ENCODE peak calls at places on chromosomes 6 and 20, in four cellular contexts. Z is HepG2, V is K562, B is A549. M is an unnamed sample.
A peak's percentile ranks its signal among the peaks of the same experiment; 100 is the strongest.

GRCh38 chr6:116866281-116866871 is 10.7 kb upstream of the RFX6 start:
- DNase-seq in Z (no peak), V (no peak), B (no peak), M (no peak)

GRCh38 chr20:61565791-61566190 is 313.7 kb downstream of the CDH4 start:
- DNase-seq in Z (no peak), V (no peak), B (no peak), M (no peak)

GRCh38 chr20:57693002-57693582 is 16.7 kb downstream of the PMEPA1 start:
- DNase-seq in Z (no peak), V (no peak), B (no peak), M (no peak)

GRCh38 chr6:168778201-168778600 is 337.2 kb downstream of the SMOC2 start:
- DNase-seq in Z (no peak), V (no peak), B (no peak), M (no peak)

GRCh38 chr20:41574802-41575389 is 43.3 kb downstream of the CHD6 start:
- DNase-seq in Z (peak; percentile 39), V (no peak), B (no peak), M (peak; percentile 29)

GRCh38 chr6:106609699-106610098 is 19.6 kb downstream of the RTN4IP1 start:
- DNase-seq in Z (peak; percentile 52), V (no peak), B (no peak), M (no peak)

GRCh38 chr6:35935469-35935868 is 14.6 kb upstream of the SRPK1 start:
- DNase-seq in Z (no peak), V (no peak), B (no peak), M (no peak)

GRCh38 chr6:107716688-107717089 is 107.4 kb downstream of the SCML4 start:
- DNase-seq in Z (no peak), V (peak; percentile 53), B (no peak), M (no peak)

GRCh38 chr20:6265204-6265904 is 142.5 kb upstream of the FERMT1 start:
- DNase-seq in Z (peak; percentile 55), V (no peak), B (peak; percentile 8), M (no peak)

GRCh38 chr6:106162926-106163325 is 76.8 kb downstream of the PRDM1 start:
- DNase-seq in Z (no peak), V (no peak), B (no peak), M (no peak)

GRCh38 chr6:71887006-71887743 is 825 bp downstream of the RIMS1 start:
- DNase-seq in Z (no peak), V (no peak), B (no peak), M (peak; percentile 66)

GRCh38 chr20:33606114-33606771 is 55.9 kb upstream of the C20orf144 start:
- DNase-seq in Z (no peak), V (no peak), B (no peak), M (no peak)

GRCh38 chr6:150549577-150550184 is 50.0 kb upstream of the PLEKHG1 start:
- DNase-seq in Z (no peak), V (no peak), B (no peak), M (no peak)

GRCh38 chr20:64065973-64066341 is 3.0 kb downstream of the TCEA2 start:
- DNase-seq in Z (no peak), V (peak; percentile 74), B (no peak), M (no peak)

GRCh38 chr6:140174509-140174908 is 800.1 kb upstream of the CITED2 start:
- DNase-seq in Z (no peak), V (no peak), B (peak; percentile 10), M (no peak)

GRCh38 chr6:158942349-158942748 is 57.7 kb downstream of the RSPH3 start:
- DNase-seq in Z (no peak), V (no peak), B (no peak), M (no peak)

GRCh38 chr6:126723541-126724170 is 383.7 kb downstream of the CENPW start:
- DNase-seq in Z (no peak), V (no peak), B (no peak), M (no peak)

GRCh38 chr6:72272958-72273357 is 348.9 kb upstream of the KCNQ5 start:
- DNase-seq in Z (no peak), V (no peak), B (no peak), M (no peak)

GRCh38 chr6:167742719-167743303 is 83.9 kb upstream of the AFDN start:
- DNase-seq in Z (peak; percentile 97), V (no peak), B (no peak), M (no peak)

GRCh38 chr6:2434116-2434515 is 188.7 kb upstream of the GMDS start:
- DNase-seq in Z (no peak), V (no peak), B (no peak), M (no peak)

GRCh38 chr20:50111120-50111828 is 1.7 kb downstream of the UBE2V1 start:
- DNase-seq in Z (no peak), V (peak; percentile 51), B (no peak), M (no peak)

GRCh38 chr20:2350606-2351005 is 30.1 kb upstream of the TGM6 start:
- DNase-seq in Z (no peak), V (no peak), B (no peak), M (no peak)

GRCh38 chr20:19212524-19213502 is at the start of gene SLC24A3:
- DNase-seq in Z (peak; percentile 23), V (no peak), B (peak; percentile 33), M (no peak)

GRCh38 chr20:9978395-9979004 is 56.3 kb upstream of the ANKEF1 start:
- DNase-seq in Z (peak; percentile 82), V (peak; percentile 18), B (peak; percentile 63), M (no peak)

GRCh38 chr6:20907486-20908071 is 373.3 kb downstream of the CDKAL1 start:
- DNase-seq in Z (no peak), V (peak; percentile 15), B (no peak), M (no peak)

GRCh38 chr6:144064402-144064830 is 31.0 kb downstream of the SF3B5 start:
- DNase-seq in Z (no peak), V (peak; percentile 52), B (no peak), M (peak; percentile 70)

GRCh38 chr20:2338702-2339101 is 42.0 kb upstream of the TGM6 start:
- DNase-seq in Z (no peak), V (no peak), B (no peak), M (no peak)

GRCh38 chr6:11416936-11417576 is 120.5 kb upstream of the TMEM170B start:
- DNase-seq in Z (no peak), V (no peak), B (no peak), M (no peak)

DNA sequence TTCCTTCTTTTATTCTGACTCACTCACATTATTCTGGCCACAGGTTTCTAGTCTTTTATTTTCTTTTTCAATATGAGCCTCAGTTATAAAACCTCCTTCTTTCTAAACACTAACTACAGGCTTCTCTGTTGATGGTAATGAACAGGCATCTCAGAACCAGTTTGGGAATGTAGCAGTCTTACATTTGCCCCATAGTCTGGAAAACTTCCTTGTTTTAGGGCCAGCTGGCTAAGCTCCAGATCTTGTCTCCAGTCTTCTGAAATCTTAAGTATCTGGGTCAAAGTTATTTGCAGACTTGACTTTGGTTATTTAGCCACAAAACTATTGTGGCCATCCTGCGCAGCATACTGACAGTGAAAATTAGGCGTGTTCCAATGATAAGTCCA is 97.1 kb upstream of the MAN1A1 start:
- DNase-seq in Z (no peak), V (no peak), B (no peak), M (no peak)
- TF ChIP-seq PHF8 in Z (no peak), V (no peak), B (no peak), M (no peak)

GRCh38 chr20:48350291-48350988 is 477.4 kb downstream of the PREX1 start:
- DNase-seq in Z (peak; percentile 59), V (peak; percentile 51), B (no peak), M (peak; percentile 71)
- TF ChIP-seq PHF8 in Z (no peak), V (no peak), B (no peak), M (no peak)

DNA sequence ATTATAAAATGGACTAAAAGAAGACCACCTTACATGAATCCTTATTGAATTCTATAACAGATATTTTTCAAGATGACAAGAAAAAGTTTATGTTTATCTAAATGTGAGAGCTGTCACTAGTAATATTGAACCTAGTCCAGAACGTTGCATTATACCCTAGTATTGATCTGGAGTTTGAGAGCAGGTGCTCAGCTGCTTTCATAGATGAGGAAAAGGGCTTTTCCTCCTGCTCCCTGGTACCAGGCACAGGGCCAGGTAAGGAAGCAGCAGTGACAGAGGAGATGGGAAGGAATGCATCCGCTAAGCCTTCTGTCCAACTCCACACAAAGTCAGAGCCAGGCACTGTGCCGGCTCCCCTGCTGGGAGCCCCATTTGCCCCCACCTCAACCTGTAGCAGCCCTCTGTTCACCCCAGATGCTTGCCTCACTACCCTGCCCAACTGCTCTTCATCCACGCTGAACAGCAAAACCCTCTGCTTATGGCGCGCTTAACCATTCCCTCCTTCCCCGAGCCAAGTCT is 393.2 kb downstream of the FRK start:
- DNase-seq in Z (no peak), V (no peak), B (no peak), M (no peak)
- TF ChIP-seq PHF8 in Z (no peak), V (no peak), B (no peak), M (no peak)

GRCh38 chr20:62667530-62668440 is 25.5 kb downstream of the SLCO4A1 start:
- DNase-seq in Z (peak; percentile 39), V (peak; percentile 25), B (no peak), M (no peak)

GRCh38 chr20:62668441-62669027 is 26.2 kb downstream of the SLCO4A1 start:
- DNase-seq in Z (peak; percentile 82), V (peak; percentile 81), B (peak; percentile 91), M (peak; percentile 89)

GRCh38 chr20:62665153-62665754 is 23.0 kb downstream of the SLCO4A1 start:
- DNase-seq in Z (no peak), V (no peak), B (no peak), M (no peak)

GRCh38 chr20:62665826-62666735 is 23.8 kb downstream of the SLCO4A1 start:
- DNase-seq in Z (no peak), V (no peak), B (no peak), M (no peak)

GRCh38 chr20:62666736-62667529 is 24.6 kb downstream of the SLCO4A1 start:
- DNase-seq in Z (peak; percentile 100), V (no peak), B (no peak), M (no peak)
- TF ChIP-seq PHF8 in Z (peak; percentile 20), V (no peak), B (no peak), M (no peak)

DNA sequence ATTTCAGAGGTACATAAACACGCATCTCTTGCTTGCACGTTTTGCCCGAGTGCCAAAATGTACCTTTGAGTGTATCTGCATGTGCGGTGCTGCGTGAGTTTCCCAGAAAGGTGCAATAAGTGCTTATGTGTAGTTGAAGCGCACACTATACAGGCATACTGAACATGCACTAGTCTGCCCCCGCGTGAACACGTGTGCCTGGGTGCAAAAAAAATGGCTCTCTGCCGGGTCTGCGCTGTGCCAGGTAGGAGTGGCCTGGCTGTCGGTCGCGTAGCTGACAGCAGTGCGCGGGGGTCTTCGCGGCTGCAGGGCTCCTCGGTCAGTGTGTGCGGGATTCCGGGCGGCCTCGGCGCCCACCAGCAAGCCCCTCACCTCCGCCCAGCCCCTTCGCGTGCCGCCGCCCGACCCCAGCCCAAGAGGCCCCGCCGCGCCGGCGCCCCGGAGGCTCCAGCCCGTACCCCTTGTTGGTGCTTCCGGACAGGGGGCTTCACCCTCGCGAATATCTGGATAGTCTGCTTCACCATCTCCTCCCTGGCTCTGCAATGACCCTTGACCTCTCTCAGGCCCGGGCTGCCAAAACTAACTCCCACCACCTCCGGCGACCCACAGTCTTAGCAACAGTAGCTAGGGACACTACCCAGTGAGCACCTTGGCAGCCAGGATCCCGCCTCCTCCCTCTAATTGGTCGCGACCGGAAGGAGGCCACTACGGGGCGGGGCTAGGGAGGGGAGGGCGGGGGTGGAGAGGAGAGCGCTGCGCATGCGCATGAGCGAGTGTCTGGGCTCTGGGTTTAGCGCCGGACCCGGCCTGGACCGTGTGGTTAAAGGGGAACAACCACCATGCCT is at the start of gene KIF6:
- DNase-seq in Z (peak; percentile 90), V (peak; percentile 95), B (peak; percentile 79), M (peak; percentile 87)
- TF ChIP-seq PHF8 in Z (peak; percentile 39), V (no peak), B (no peak), M (no peak)